ENCODE peak calls at places on chromosomes 11 and 22, in six cellular contexts. One of them, this sample, is unnamed.

GRCh38 chr22:40660725-40661124 is 18.6 kb upstream of the MCHR1 start:
- DNase-seq in GM04504: no peak
- DNase-seq in A172: no peak
- DNase-seq in HFFc6: no peak
- DNase-seq in CD4-positive, alpha-beta T cell: no peak
- DNase-seq in activated CD4-positive, CD25-positive, alpha-beta regulatory T cell: no peak
- DNase-seq in this sample: no peak

GRCh38 chr11:96474263-96474662 is 84.5 kb downstream of the JRKL start:
- DNase-seq in GM04504: no peak
- DNase-seq in A172: no peak
- DNase-seq in HFFc6: no peak
- DNase-seq in CD4-positive, alpha-beta T cell: no peak
- DNase-seq in activated CD4-positive, CD25-positive, alpha-beta regulatory T cell: no peak
- DNase-seq in this sample: no peak

GRCh38 chr11:38598413-38598812 is 2000.4 kb upstream of the RAG2 start:
- DNase-seq in GM04504: no peak
- DNase-seq in A172: no peak
- DNase-seq in HFFc6: no peak
- DNase-seq in CD4-positive, alpha-beta T cell: no peak
- DNase-seq in activated CD4-positive, CD25-positive, alpha-beta regulatory T cell: no peak
- DNase-seq in this sample: no peak

GRCh38 chr22:22940961-22941605 is 53.5 kb downstream of the IGLL5 start:
- DNase-seq in GM04504: no peak
- DNase-seq in A172: no peak
- DNase-seq in HFFc6: no peak
- DNase-seq in CD4-positive, alpha-beta T cell: no peak
- DNase-seq in activated CD4-positive, CD25-positive, alpha-beta regulatory T cell: no peak
- DNase-seq in this sample: no peak

GRCh38 chr11:69554849-69555248 is 73.4 kb downstream of the LINC01488 start:
- DNase-seq in GM04504: no peak
- DNase-seq in A172: no peak
- DNase-seq in HFFc6: no peak
- DNase-seq in CD4-positive, alpha-beta T cell: no peak
- DNase-seq in activated CD4-positive, CD25-positive, alpha-beta regulatory T cell: no peak
- DNase-seq in this sample: no peak

GRCh38 chr11:3197044-3197715 is 21.4 kb downstream of the MRGPRG start:
- DNase-seq in GM04504: no peak
- DNase-seq in A172: no peak
- DNase-seq in HFFc6: no peak
- DNase-seq in CD4-positive, alpha-beta T cell: no peak
- DNase-seq in activated CD4-positive, CD25-positive, alpha-beta regulatory T cell: no peak
- DNase-seq in this sample: no peak

GRCh38 chr22:22881116-22882032 is 6.2 kb upstream of the IGLL5 start:
- DNase-seq in GM04504: no peak
- DNase-seq in A172: no peak
- DNase-seq in HFFc6: no peak
- DNase-seq in CD4-positive, alpha-beta T cell: no peak
- DNase-seq in activated CD4-positive, CD25-positive, alpha-beta regulatory T cell: no peak
- DNase-seq in this sample: no peak

GRCh38 chr22:48226026-48227013 is 1463.9 kb downstream of the TBC1D22A start:
- DNase-seq in GM04504: no peak
- DNase-seq in A172: no peak
- DNase-seq in HFFc6: no peak
- DNase-seq in CD4-positive, alpha-beta T cell: no peak
- DNase-seq in activated CD4-positive, CD25-positive, alpha-beta regulatory T cell: no peak
- DNase-seq in this sample: no peak

GRCh38 chr11:69642549-69642912 is 1.6 kb downstream of the CCND1 start:
- DNase-seq in GM04504: no peak
- DNase-seq in A172: no peak
- DNase-seq in HFFc6: no peak
- DNase-seq in CD4-positive, alpha-beta T cell: peak; percentile 27
- DNase-seq in activated CD4-positive, CD25-positive, alpha-beta regulatory T cell: no peak
- DNase-seq in this sample: no peak

GRCh38 chr11:94553938-94554337 is 10.2 kb downstream of the FUT4 start:
- DNase-seq in GM04504: no peak
- DNase-seq in A172: peak; percentile 15
- DNase-seq in HFFc6: peak; percentile 10
- DNase-seq in CD4-positive, alpha-beta T cell: no peak
- DNase-seq in activated CD4-positive, CD25-positive, alpha-beta regulatory T cell: no peak
- DNase-seq in this sample: peak; percentile 40

GRCh38 chr11:72203163-72203562 is 11.2 kb downstream of the FOLR1 start:
- DNase-seq in GM04504: no peak
- DNase-seq in A172: no peak
- DNase-seq in HFFc6: no peak
- DNase-seq in CD4-positive, alpha-beta T cell: no peak
- DNase-seq in activated CD4-positive, CD25-positive, alpha-beta regulatory T cell: no peak
- DNase-seq in this sample: no peak

GRCh38 chr22:21726650-21727049 is 8.9 kb downstream of the YPEL1 start:
- DNase-seq in GM04504: no peak
- DNase-seq in A172: no peak
- DNase-seq in HFFc6: no peak
- DNase-seq in CD4-positive, alpha-beta T cell: no peak
- DNase-seq in activated CD4-positive, CD25-positive, alpha-beta regulatory T cell: no peak
- DNase-seq in this sample: peak; percentile 59

GRCh38 chr11:134372961-134373360 is 39.1 kb downstream of the B3GAT1 start:
- DNase-seq in GM04504: no peak
- DNase-seq in A172: no peak
- DNase-seq in HFFc6: no peak
- DNase-seq in CD4-positive, alpha-beta T cell: no peak
- DNase-seq in activated CD4-positive, CD25-positive, alpha-beta regulatory T cell: no peak
- DNase-seq in this sample: no peak